ENCODE peak calls at places on chromosomes 16 and 17, in five cellular contexts. S is mesenchymal stem cell, L is neuronal stem cell, N is H9, T is H1. F is an unnamed sample.

GRCh38 chr16:75566889-75567255 is 693 bp downstream of the GABARAPL2 start:
- DNase-seq in S (peak), L (no peak), N (no peak), T (peak), F (peak)

GRCh38 chr17:5642752-5643151 is 58.4 kb upstream of the NLRP1 start:
- DNase-seq in S (no peak), L (no peak), N (no peak), T (no peak), F (no peak)

GRCh38 chr17:60535382-60536279 is 9.6 kb upstream of the APPBP2 start:
- DNase-seq in S (peak), L (no peak), N (no peak), T (no peak), F (no peak)

GRCh38 chr17:6853764-6854442 is 22.4 kb upstream of the TEKT1 start:
- DNase-seq in S (no peak), L (no peak), N (peak), T (peak), F (no peak)

GRCh38 chr17:3762922-3763776 is 37.8 kb downstream of the ITGAE start:
- DNase-seq in S (no peak), L (no peak), N (no peak), T (no peak), F (no peak)

GRCh38 chr17:29138991-29139682 is 41.1 kb downstream of the MYO18A start:
- DNase-seq in S (no peak), L (no peak), N (no peak), T (no peak), F (no peak)

GRCh38 chr16:6969594-6969993 is 363.1 kb upstream of the RBFOX1 start:
- DNase-seq in S (no peak), L (no peak), N (peak), T (peak), F (no peak)

GRCh38 chr17:41710472-41711090 is 1.6 kb upstream of the GAST start:
- DNase-seq in S (peak), L (no peak), N (no peak), T (no peak), F (no peak)

GRCh38 chr17:41333098-41333497 is 17.5 kb downstream of the KRT33A start:
- DNase-seq in S (no peak), L (no peak), N (no peak), T (peak), F (peak)

GRCh38 chr17:9181640-9182039 is 160.3 kb downstream of the NTN1 start:
- DNase-seq in S (no peak), L (no peak), N (no peak), T (no peak), F (no peak)

GRCh38 chr17:45431531-45432404 is 902 bp downstream of the ARHGAP27 start:
- DNase-seq in S (peak), L (no peak), N (peak), T (peak), F (peak)

GRCh38 chr17:31494259-31495048 is 103.0 kb downstream of the RAB11FIP4 start:
- DNase-seq in S (no peak), L (no peak), N (no peak), T (no peak), F (peak)

DNA sequence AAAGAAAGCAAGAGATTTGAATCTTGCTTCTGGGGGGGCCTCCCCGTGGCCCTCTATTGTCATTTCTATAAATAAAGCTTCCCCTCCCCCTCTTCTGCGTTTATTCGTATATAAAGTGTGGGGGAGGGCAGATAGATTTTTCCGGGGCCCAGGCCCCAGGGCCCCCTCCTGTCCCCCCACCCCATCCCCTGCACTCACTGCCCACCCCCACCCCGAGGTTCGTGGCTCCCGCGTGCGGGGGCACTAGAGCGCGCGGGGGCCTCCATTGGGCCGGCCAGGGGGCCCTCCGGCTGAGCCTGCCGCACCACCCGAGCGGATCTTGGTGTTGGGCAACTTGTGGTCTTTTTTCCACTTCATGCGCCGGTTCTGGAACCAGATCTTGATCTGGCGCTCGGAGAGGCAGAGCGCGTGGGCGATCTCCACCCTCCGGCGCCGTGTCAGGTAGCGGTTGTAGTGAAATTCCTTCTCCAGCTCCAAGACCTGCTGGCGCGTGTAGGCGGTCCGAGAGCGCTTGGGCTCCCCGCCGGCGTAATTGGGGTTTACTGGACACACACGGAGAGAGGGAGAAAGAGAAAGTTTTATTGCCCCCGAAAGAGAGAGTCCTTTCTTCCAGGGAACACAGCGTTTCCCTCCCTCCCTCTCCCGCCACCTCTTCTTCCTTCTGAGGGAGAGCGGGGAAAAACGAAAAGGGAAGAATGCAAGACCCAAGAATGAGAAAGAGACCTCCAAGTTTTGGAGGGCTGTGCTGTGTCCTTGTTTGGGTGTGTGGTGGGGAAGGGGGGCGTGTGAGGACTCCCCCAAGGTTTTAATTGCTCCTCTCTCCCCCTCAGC is 1.5 kb downstream of the HOXB4 start:
- DNase-seq in S (peak), L (no peak), N (no peak), T (no peak), F (peak)
- H2BK5ac ChIP-seq in S (peak), L (no peak), N (no peak), T (no peak), F (peak)

GRCh38 chr16:57617604-57618111 is 10.8 kb upstream of the ADGRG1 start:
- DNase-seq in S (no peak), L (no peak), N (peak), T (peak), F (no peak)
- H3K14ac ChIP-seq in S (no peak), L (no peak), N (no peak), T (no peak), F (peak)

GRCh38 chr17:55318715-55319487 is 54.1 kb downstream of the HLF start:
- DNase-seq in S (no peak), L (no peak), N (no peak), T (no peak), F (no peak)
- H2BK12ac ChIP-seq in S (no peak), L (no peak), N (no peak), T (no peak), F (no peak)

GRCh38 chr17:73465851-73466250 is 154.1 kb upstream of the CDC42EP4 start:
- DNase-seq in S (no peak), L (no peak), N (no peak), T (no peak), F (no peak)

GRCh38 chr17:73466704-73467433 is 155.1 kb upstream of the CDC42EP4 start:
- DNase-seq in S (no peak), L (no peak), N (no peak), T (no peak), F (no peak)

GRCh38 chr17:73462830-73463229 is 151.0 kb upstream of the CDC42EP4 start:
- DNase-seq in S (no peak), L (no peak), N (no peak), T (no peak), F (no peak)

GRCh38 chr17:73464447-73464846 is 152.6 kb upstream of the CDC42EP4 start:
- DNase-seq in S (no peak), L (no peak), N (no peak), T (no peak), F (no peak)

DNA sequence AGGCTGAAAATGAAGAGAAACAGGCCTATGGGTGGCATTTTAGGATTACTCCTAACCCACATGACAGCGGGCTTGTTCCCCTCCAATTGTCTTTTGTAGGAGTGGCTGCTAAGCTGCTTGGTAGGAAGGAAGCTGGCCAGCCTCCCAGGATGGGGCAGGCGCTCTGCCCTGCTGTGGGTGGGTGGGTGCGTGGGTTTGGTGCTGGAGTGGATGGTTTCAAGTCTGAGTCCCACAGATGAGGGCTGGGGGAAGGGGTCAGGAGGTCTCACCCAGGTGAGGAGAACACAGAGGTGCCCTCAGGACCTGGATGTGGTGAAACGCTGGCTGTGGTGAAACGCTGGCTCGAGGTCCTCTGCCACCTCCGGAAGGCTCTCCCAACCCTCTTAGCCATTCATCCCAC is 153.3 kb upstream of the CDC42EP4 start:
- DNase-seq in S (no peak), L (no peak), N (no peak), T (no peak), F (no peak)
- H2BK5ac ChIP-seq in S (no peak), L (no peak), N (no peak), T (no peak), F (no peak)